ENCODE peak calls at places on chromosomes 3 and 15, in eight cellular contexts. One of them, this sample, is unnamed.

GRCh38 chr3:78880588-78881461 is 887.0 kb downstream of the ROBO1 start:
- DNase-seq in stimulated activated CD8-positive, alpha-beta memory T cell treated with anti-CD3 and anti-CD28 coated beads, Interleukin-2, amount 100 ng/mL, for 48 hours: no peak
- DNase-seq in retina: no peak
- DNase-seq in ecto neural progenitor cell: no peak
- DNase-seq in fibroblast of lung: no peak
- DNase-seq in substantia nigra: no peak
- DNase-seq in activated naive CD8-positive, alpha-beta T cell treated with anti-CD3 and anti-CD28 coated beads, Interleukin-2, amount 50 U/mL, for 24 hours: no peak
- DNase-seq in GM10248: no peak
- DNase-seq in this sample: no peak

GRCh38 chr15:24954783-24955548 is at the start of the genes SNRPN and SNURF:
- DNase-seq in substantia nigra: peak; percentile 82
- DNase-seq in fibroblast of lung: peak; percentile 68
- DNase-seq in activated naive CD8-positive, alpha-beta T cell treated with anti-CD3 and anti-CD28 coated beads, Interleukin-2, amount 50 U/mL, for 24 hours: peak; percentile 68
- DNase-seq in ecto neural progenitor cell: peak; percentile 78
- DNase-seq in retina: peak; percentile 79
- DNase-seq in stimulated activated CD8-positive, alpha-beta memory T cell treated with anti-CD3 and anti-CD28 coated beads, Interleukin-2, amount 100 ng/mL, for 48 hours: peak; percentile 49
- DNase-seq in GM10248: peak; percentile 68
- DNase-seq in this sample: peak; percentile 83

GRCh38 chr3:61562042-61562809 is 855 bp downstream of the PTPRG start:
- DNase-seq in fibroblast of lung: no peak
- DNase-seq in activated naive CD8-positive, alpha-beta T cell treated with anti-CD3 and anti-CD28 coated beads, Interleukin-2, amount 50 U/mL, for 24 hours: peak; percentile 2
- DNase-seq in ecto neural progenitor cell: peak; percentile 60
- DNase-seq in GM10248: peak; percentile 38
- DNase-seq in stimulated activated CD8-positive, alpha-beta memory T cell treated with anti-CD3 and anti-CD28 coated beads, Interleukin-2, amount 100 ng/mL, for 48 hours: no peak
- DNase-seq in retina: peak; percentile 75
- DNase-seq in substantia nigra: peak; percentile 22
- DNase-seq in this sample: peak; percentile 48

GRCh38 chr3:141272906-141273662 is 41.5 kb downstream of the PXYLP1 start:
- DNase-seq in retina: no peak
- DNase-seq in ecto neural progenitor cell: peak; percentile 12
- DNase-seq in stimulated activated CD8-positive, alpha-beta memory T cell treated with anti-CD3 and anti-CD28 coated beads, Interleukin-2, amount 100 ng/mL, for 48 hours: no peak
- DNase-seq in substantia nigra: no peak
- DNase-seq in activated naive CD8-positive, alpha-beta T cell treated with anti-CD3 and anti-CD28 coated beads, Interleukin-2, amount 50 U/mL, for 24 hours: no peak
- DNase-seq in fibroblast of lung: peak; percentile 9
- DNase-seq in GM10248: no peak
- DNase-seq in this sample: no peak

GRCh38 chr3:68728343-68728742 is 204.0 kb downstream of the TAFA4 start:
- DNase-seq in GM10248: no peak
- DNase-seq in retina: no peak
- DNase-seq in ecto neural progenitor cell: no peak
- DNase-seq in stimulated activated CD8-positive, alpha-beta memory T cell treated with anti-CD3 and anti-CD28 coated beads, Interleukin-2, amount 100 ng/mL, for 48 hours: no peak
- DNase-seq in activated naive CD8-positive, alpha-beta T cell treated with anti-CD3 and anti-CD28 coated beads, Interleukin-2, amount 50 U/mL, for 24 hours: no peak
- DNase-seq in substantia nigra: no peak
- DNase-seq in fibroblast of lung: no peak
- DNase-seq in this sample: no peak

GRCh38 chr3:56702487-56703315 is 19.6 kb upstream of the TASOR start:
- DNase-seq in activated naive CD8-positive, alpha-beta T cell treated with anti-CD3 and anti-CD28 coated beads, Interleukin-2, amount 50 U/mL, for 24 hours: peak; percentile 40
- DNase-seq in stimulated activated CD8-positive, alpha-beta memory T cell treated with anti-CD3 and anti-CD28 coated beads, Interleukin-2, amount 100 ng/mL, for 48 hours: no peak
- DNase-seq in substantia nigra: peak; percentile 28
- DNase-seq in ecto neural progenitor cell: no peak
- DNase-seq in GM10248: peak; percentile 61
- DNase-seq in retina: peak; percentile 59
- DNase-seq in fibroblast of lung: peak; percentile 85
- DNase-seq in this sample: peak; percentile 60

GRCh38 chr15:49212897-49213296 is 42.9 kb downstream of the GALK2 start:
- DNase-seq in retina: no peak
- DNase-seq in stimulated activated CD8-positive, alpha-beta memory T cell treated with anti-CD3 and anti-CD28 coated beads, Interleukin-2, amount 100 ng/mL, for 48 hours: no peak
- DNase-seq in activated naive CD8-positive, alpha-beta T cell treated with anti-CD3 and anti-CD28 coated beads, Interleukin-2, amount 50 U/mL, for 24 hours: no peak
- DNase-seq in substantia nigra: no peak
- DNase-seq in GM10248: no peak
- DNase-seq in ecto neural progenitor cell: no peak
- DNase-seq in fibroblast of lung: no peak
- DNase-seq in this sample: no peak

GRCh38 chr3:128068156-128068620 is 16.0 kb downstream of the SEC61A1 start:
- DNase-seq in activated naive CD8-positive, alpha-beta T cell treated with anti-CD3 and anti-CD28 coated beads, Interleukin-2, amount 50 U/mL, for 24 hours: no peak
- DNase-seq in ecto neural progenitor cell: peak; percentile 50
- DNase-seq in GM10248: peak; percentile 51
- DNase-seq in substantia nigra: no peak
- DNase-seq in fibroblast of lung: peak; percentile 59
- DNase-seq in stimulated activated CD8-positive, alpha-beta memory T cell treated with anti-CD3 and anti-CD28 coated beads, Interleukin-2, amount 100 ng/mL, for 48 hours: no peak
- DNase-seq in retina: peak; percentile 32
- DNase-seq in this sample: peak; percentile 45

GRCh38 chr3:98359993-98360675 is 6.5 kb downstream of the OR5K4 start:
- DNase-seq in substantia nigra: no peak
- DNase-seq in retina: no peak
- DNase-seq in GM10248: no peak
- DNase-seq in fibroblast of lung: no peak
- DNase-seq in activated naive CD8-positive, alpha-beta T cell treated with anti-CD3 and anti-CD28 coated beads, Interleukin-2, amount 50 U/mL, for 24 hours: no peak
- DNase-seq in ecto neural progenitor cell: no peak
- DNase-seq in stimulated activated CD8-positive, alpha-beta memory T cell treated with anti-CD3 and anti-CD28 coated beads, Interleukin-2, amount 100 ng/mL, for 48 hours: no peak
- DNase-seq in this sample: no peak

GRCh38 chr3:186732169-186732766 is 15.1 kb downstream of the KNG1 start:
- DNase-seq in activated naive CD8-positive, alpha-beta T cell treated with anti-CD3 and anti-CD28 coated beads, Interleukin-2, amount 50 U/mL, for 24 hours: no peak
- DNase-seq in ecto neural progenitor cell: no peak
- DNase-seq in stimulated activated CD8-positive, alpha-beta memory T cell treated with anti-CD3 and anti-CD28 coated beads, Interleukin-2, amount 100 ng/mL, for 48 hours: no peak
- DNase-seq in fibroblast of lung: no peak
- DNase-seq in GM10248: no peak
- DNase-seq in retina: no peak
- DNase-seq in substantia nigra: no peak
- DNase-seq in this sample: no peak

GRCh38 chr3:40876019-40876418 is 323.3 kb upstream of the CTNNB1 start:
- DNase-seq in activated naive CD8-positive, alpha-beta T cell treated with anti-CD3 and anti-CD28 coated beads, Interleukin-2, amount 50 U/mL, for 24 hours: no peak
- DNase-seq in retina: no peak
- DNase-seq in fibroblast of lung: no peak
- DNase-seq in ecto neural progenitor cell: no peak
- DNase-seq in substantia nigra: no peak
- DNase-seq in stimulated activated CD8-positive, alpha-beta memory T cell treated with anti-CD3 and anti-CD28 coated beads, Interleukin-2, amount 100 ng/mL, for 48 hours: no peak
- DNase-seq in GM10248: no peak
- DNase-seq in this sample: no peak

GRCh38 chr3:190831225-190831624 is 31.3 kb downstream of the GMNC start:
- DNase-seq in GM10248: no peak
- DNase-seq in ecto neural progenitor cell: no peak
- DNase-seq in fibroblast of lung: no peak
- DNase-seq in stimulated activated CD8-positive, alpha-beta memory T cell treated with anti-CD3 and anti-CD28 coated beads, Interleukin-2, amount 100 ng/mL, for 48 hours: no peak
- DNase-seq in substantia nigra: no peak
- DNase-seq in retina: no peak
- DNase-seq in activated naive CD8-positive, alpha-beta T cell treated with anti-CD3 and anti-CD28 coated beads, Interleukin-2, amount 50 U/mL, for 24 hours: no peak
- DNase-seq in this sample: no peak

GRCh38 chr3:27290760-27291159 is 78.4 kb downstream of the NEK10 start:
- DNase-seq in retina: no peak
- DNase-seq in ecto neural progenitor cell: no peak
- DNase-seq in fibroblast of lung: peak; percentile 61
- DNase-seq in stimulated activated CD8-positive, alpha-beta memory T cell treated with anti-CD3 and anti-CD28 coated beads, Interleukin-2, amount 100 ng/mL, for 48 hours: no peak
- DNase-seq in activated naive CD8-positive, alpha-beta T cell treated with anti-CD3 and anti-CD28 coated beads, Interleukin-2, amount 50 U/mL, for 24 hours: no peak
- DNase-seq in substantia nigra: no peak
- DNase-seq in GM10248: no peak
- DNase-seq in this sample: no peak

GRCh38 chr3:27657871-27658270 is 64.3 kb downstream of the EOMES start:
- DNase-seq in fibroblast of lung: no peak
- DNase-seq in retina: no peak
- DNase-seq in stimulated activated CD8-positive, alpha-beta memory T cell treated with anti-CD3 and anti-CD28 coated beads, Interleukin-2, amount 100 ng/mL, for 48 hours: no peak
- DNase-seq in GM10248: no peak
- DNase-seq in substantia nigra: no peak
- DNase-seq in ecto neural progenitor cell: no peak
- DNase-seq in activated naive CD8-positive, alpha-beta T cell treated with anti-CD3 and anti-CD28 coated beads, Interleukin-2, amount 50 U/mL, for 24 hours: no peak
- DNase-seq in this sample: no peak

GRCh38 chr15:99857836-99858235 is 124.6 kb upstream of the LYSMD4 start:
- DNase-seq in GM10248: no peak
- DNase-seq in fibroblast of lung: no peak
- DNase-seq in stimulated activated CD8-positive, alpha-beta memory T cell treated with anti-CD3 and anti-CD28 coated beads, Interleukin-2, amount 100 ng/mL, for 48 hours: no peak
- DNase-seq in retina: peak; percentile 58
- DNase-seq in substantia nigra: no peak
- DNase-seq in ecto neural progenitor cell: no peak
- DNase-seq in activated naive CD8-positive, alpha-beta T cell treated with anti-CD3 and anti-CD28 coated beads, Interleukin-2, amount 50 U/mL, for 24 hours: no peak
- DNase-seq in this sample: no peak

GRCh38 chr3:160163259-160163878 is 61.9 kb upstream of the C3orf80 start:
- DNase-seq in GM10248: peak; percentile 27
- DNase-seq in retina: no peak
- DNase-seq in substantia nigra: no peak
- DNase-seq in stimulated activated CD8-positive, alpha-beta memory T cell treated with anti-CD3 and anti-CD28 coated beads, Interleukin-2, amount 100 ng/mL, for 48 hours: no peak
- DNase-seq in activated naive CD8-positive, alpha-beta T cell treated with anti-CD3 and anti-CD28 coated beads, Interleukin-2, amount 50 U/mL, for 24 hours: no peak
- DNase-seq in ecto neural progenitor cell: no peak
- DNase-seq in fibroblast of lung: peak; percentile 62
- DNase-seq in this sample: peak; percentile 26

GRCh38 chr3:172659246-172660002 is 51.4 kb downstream of the NCEH1 start:
- DNase-seq in retina: no peak
- DNase-seq in fibroblast of lung: no peak
- DNase-seq in ecto neural progenitor cell: no peak
- DNase-seq in GM10248: no peak
- DNase-seq in stimulated activated CD8-positive, alpha-beta memory T cell treated with anti-CD3 and anti-CD28 coated beads, Interleukin-2, amount 100 ng/mL, for 48 hours: no peak
- DNase-seq in substantia nigra: no peak
- DNase-seq in activated naive CD8-positive, alpha-beta T cell treated with anti-CD3 and anti-CD28 coated beads, Interleukin-2, amount 50 U/mL, for 24 hours: no peak
- DNase-seq in this sample: no peak

GRCh38 chr15:33654859-33655258 is 313.4 kb upstream of the CHRM5 start:
- DNase-seq in stimulated activated CD8-positive, alpha-beta memory T cell treated with anti-CD3 and anti-CD28 coated beads, Interleukin-2, amount 100 ng/mL, for 48 hours: no peak
- DNase-seq in GM10248: no peak
- DNase-seq in fibroblast of lung: no peak
- DNase-seq in substantia nigra: no peak
- DNase-seq in retina: no peak
- DNase-seq in ecto neural progenitor cell: no peak
- DNase-seq in activated naive CD8-positive, alpha-beta T cell treated with anti-CD3 and anti-CD28 coated beads, Interleukin-2, amount 50 U/mL, for 24 hours: no peak
- DNase-seq in this sample: no peak

GRCh38 chr15:72179950-72180581 is 17.5 kb downstream of the GRAMD2A start:
- DNase-seq in ecto neural progenitor cell: peak; percentile 72
- DNase-seq in fibroblast of lung: no peak
- DNase-seq in substantia nigra: peak; percentile 76
- DNase-seq in retina: no peak
- DNase-seq in activated naive CD8-positive, alpha-beta T cell treated with anti-CD3 and anti-CD28 coated beads, Interleukin-2, amount 50 U/mL, for 24 hours: no peak
- DNase-seq in GM10248: no peak
- DNase-seq in stimulated activated CD8-positive, alpha-beta memory T cell treated with anti-CD3 and anti-CD28 coated beads, Interleukin-2, amount 100 ng/mL, for 48 hours: no peak
- DNase-seq in this sample: no peak

GRCh38 chr3:18891641-18892040 is 256.7 kb upstream of the KCNH8 start:
- DNase-seq in fibroblast of lung: no peak
- DNase-seq in ecto neural progenitor cell: no peak
- DNase-seq in GM10248: no peak
- DNase-seq in stimulated activated CD8-positive, alpha-beta memory T cell treated with anti-CD3 and anti-CD28 coated beads, Interleukin-2, amount 100 ng/mL, for 48 hours: no peak
- DNase-seq in retina: no peak
- DNase-seq in substantia nigra: no peak
- DNase-seq in activated naive CD8-positive, alpha-beta T cell treated with anti-CD3 and anti-CD28 coated beads, Interleukin-2, amount 50 U/mL, for 24 hours: peak; percentile 22
- DNase-seq in this sample: no peak

GRCh38 chr15:44722011-44722410 is 10.7 kb downstream of the B2M start:
- DNase-seq in stimulated activated CD8-positive, alpha-beta memory T cell treated with anti-CD3 and anti-CD28 coated beads, Interleukin-2, amount 100 ng/mL, for 48 hours: no peak
- DNase-seq in ecto neural progenitor cell: no peak
- DNase-seq in retina: no peak
- DNase-seq in substantia nigra: no peak
- DNase-seq in fibroblast of lung: no peak
- DNase-seq in activated naive CD8-positive, alpha-beta T cell treated with anti-CD3 and anti-CD28 coated beads, Interleukin-2, amount 50 U/mL, for 24 hours: no peak
- DNase-seq in GM10248: no peak
- DNase-seq in this sample: no peak

GRCh38 chr3:97872209-97873042 is 50.6 kb downstream of the CRYBG3 start:
- DNase-seq in retina: no peak
- DNase-seq in GM10248: no peak
- DNase-seq in stimulated activated CD8-positive, alpha-beta memory T cell treated with anti-CD3 and anti-CD28 coated beads, Interleukin-2, amount 100 ng/mL, for 48 hours: no peak
- DNase-seq in activated naive CD8-positive, alpha-beta T cell treated with anti-CD3 and anti-CD28 coated beads, Interleukin-2, amount 50 U/mL, for 24 hours: peak; percentile 6
- DNase-seq in ecto neural progenitor cell: no peak
- DNase-seq in substantia nigra: no peak
- DNase-seq in fibroblast of lung: peak; percentile 90
- DNase-seq in this sample: peak; percentile 58

GRCh38 chr3:132032959-132033358 is 1.9 kb downstream of the CPNE4 start:
- DNase-seq in retina: no peak
- DNase-seq in substantia nigra: no peak
- DNase-seq in ecto neural progenitor cell: no peak
- DNase-seq in stimulated activated CD8-positive, alpha-beta memory T cell treated with anti-CD3 and anti-CD28 coated beads, Interleukin-2, amount 100 ng/mL, for 48 hours: no peak
- DNase-seq in activated naive CD8-positive, alpha-beta T cell treated with anti-CD3 and anti-CD28 coated beads, Interleukin-2, amount 50 U/mL, for 24 hours: no peak
- DNase-seq in fibroblast of lung: no peak
- DNase-seq in GM10248: no peak
- DNase-seq in this sample: no peak

GRCh38 chr15:100201376-100202280 is 140.1 kb downstream of the ADAMTS17 start:
- DNase-seq in stimulated activated CD8-positive, alpha-beta memory T cell treated with anti-CD3 and anti-CD28 coated beads, Interleukin-2, amount 100 ng/mL, for 48 hours: peak; percentile 26
- DNase-seq in GM10248: no peak
- DNase-seq in substantia nigra: no peak
- DNase-seq in retina: peak; percentile 71
- DNase-seq in activated naive CD8-positive, alpha-beta T cell treated with anti-CD3 and anti-CD28 coated beads, Interleukin-2, amount 50 U/mL, for 24 hours: peak; percentile 36
- DNase-seq in fibroblast of lung: no peak
- DNase-seq in ecto neural progenitor cell: peak; percentile 41
- DNase-seq in this sample: no peak

GRCh38 chr15:90402230-90402629 is 14.2 kb downstream of the IQGAP1 start:
- DNase-seq in stimulated activated CD8-positive, alpha-beta memory T cell treated with anti-CD3 and anti-CD28 coated beads, Interleukin-2, amount 100 ng/mL, for 48 hours: no peak
- DNase-seq in retina: no peak
- DNase-seq in activated naive CD8-positive, alpha-beta T cell treated with anti-CD3 and anti-CD28 coated beads, Interleukin-2, amount 50 U/mL, for 24 hours: no peak
- DNase-seq in fibroblast of lung: peak; percentile 87
- DNase-seq in GM10248: no peak
- DNase-seq in substantia nigra: no peak
- DNase-seq in ecto neural progenitor cell: no peak
- DNase-seq in this sample: peak; percentile 61

GRCh38 chr3:153756816-153757215 is 364.4 kb upstream of the ARHGEF26 start:
- DNase-seq in ecto neural progenitor cell: no peak
- DNase-seq in activated naive CD8-positive, alpha-beta T cell treated with anti-CD3 and anti-CD28 coated beads, Interleukin-2, amount 50 U/mL, for 24 hours: no peak
- DNase-seq in retina: no peak
- DNase-seq in GM10248: no peak
- DNase-seq in stimulated activated CD8-positive, alpha-beta memory T cell treated with anti-CD3 and anti-CD28 coated beads, Interleukin-2, amount 100 ng/mL, for 48 hours: no peak
- DNase-seq in fibroblast of lung: peak; percentile 16
- DNase-seq in substantia nigra: no peak
- DNase-seq in this sample: peak; percentile 18

GRCh38 chr3:48018841-48019240 is 2.6 kb upstream of the MAP4 start:
- DNase-seq in substantia nigra: no peak
- DNase-seq in fibroblast of lung: peak; percentile 62
- DNase-seq in ecto neural progenitor cell: no peak
- DNase-seq in stimulated activated CD8-positive, alpha-beta memory T cell treated with anti-CD3 and anti-CD28 coated beads, Interleukin-2, amount 100 ng/mL, for 48 hours: no peak
- DNase-seq in GM10248: no peak
- DNase-seq in activated naive CD8-positive, alpha-beta T cell treated with anti-CD3 and anti-CD28 coated beads, Interleukin-2, amount 50 U/mL, for 24 hours: no peak
- DNase-seq in retina: no peak
- DNase-seq in this sample: no peak

GRCh38 chr15:99504823-99505551 is 60.8 kb upstream of the MEF2A start:
- DNase-seq in activated naive CD8-positive, alpha-beta T cell treated with anti-CD3 and anti-CD28 coated beads, Interleukin-2, amount 50 U/mL, for 24 hours: no peak
- DNase-seq in retina: no peak
- DNase-seq in fibroblast of lung: peak; percentile 24
- DNase-seq in GM10248: peak; percentile 49
- DNase-seq in ecto neural progenitor cell: no peak
- DNase-seq in stimulated activated CD8-positive, alpha-beta memory T cell treated with anti-CD3 and anti-CD28 coated beads, Interleukin-2, amount 100 ng/mL, for 48 hours: no peak
- DNase-seq in substantia nigra: no peak
- DNase-seq in this sample: no peak

GRCh38 chr3:141528837-141529236 is 42.0 kb downstream of the RASA2 start:
- DNase-seq in substantia nigra: no peak
- DNase-seq in fibroblast of lung: no peak
- DNase-seq in activated naive CD8-positive, alpha-beta T cell treated with anti-CD3 and anti-CD28 coated beads, Interleukin-2, amount 50 U/mL, for 24 hours: no peak
- DNase-seq in stimulated activated CD8-positive, alpha-beta memory T cell treated with anti-CD3 and anti-CD28 coated beads, Interleukin-2, amount 100 ng/mL, for 48 hours: no peak
- DNase-seq in GM10248: no peak
- DNase-seq in retina: no peak
- DNase-seq in ecto neural progenitor cell: no peak
- DNase-seq in this sample: no peak

GRCh38 chr3:13167829-13168228 is 94.6 kb upstream of the IQSEC1 start:
- DNase-seq in GM10248: no peak
- DNase-seq in activated naive CD8-positive, alpha-beta T cell treated with anti-CD3 and anti-CD28 coated beads, Interleukin-2, amount 50 U/mL, for 24 hours: no peak
- DNase-seq in substantia nigra: no peak
- DNase-seq in stimulated activated CD8-positive, alpha-beta memory T cell treated with anti-CD3 and anti-CD28 coated beads, Interleukin-2, amount 100 ng/mL, for 48 hours: no peak
- DNase-seq in ecto neural progenitor cell: no peak
- DNase-seq in fibroblast of lung: no peak
- DNase-seq in retina: no peak
- DNase-seq in this sample: no peak

GRCh38 chr15:56972426-56972825 is 54.0 kb downstream of the TCF12 start:
- DNase-seq in substantia nigra: no peak
- DNase-seq in GM10248: no peak
- DNase-seq in ecto neural progenitor cell: no peak
- DNase-seq in activated naive CD8-positive, alpha-beta T cell treated with anti-CD3 and anti-CD28 coated beads, Interleukin-2, amount 50 U/mL, for 24 hours: no peak
- DNase-seq in stimulated activated CD8-positive, alpha-beta memory T cell treated with anti-CD3 and anti-CD28 coated beads, Interleukin-2, amount 100 ng/mL, for 48 hours: no peak
- DNase-seq in retina: no peak
- DNase-seq in fibroblast of lung: no peak
- DNase-seq in this sample: no peak